ENCODE peak calls at places on chromosomes 1 and 21, in six cellular contexts. S is MCF 10A, Z is AG10803, M is AG04449, P is A549, L is breast epithelium. I is an unnamed sample.

GRCh38 chr21:20443558-20444155 is 554.6 kb upstream of the NCAM2 start:
- DNase-seq in Z (no peak), P (peak), M (no peak), S (peak), L (no peak), I (no peak)

GRCh38 chr21:41766883-41767605 is at the start of gene RIPK4:
- DNase-seq in S (peak), P (peak), Z (peak), M (no peak), L (peak), I (peak)

GRCh38 chr21:26909972-26910371 is 56.9 kb downstream of the ADAMTS5 start:
- DNase-seq in Z (no peak), S (peak), L (no peak), M (no peak), P (no peak), I (no peak)

GRCh38 chr1:51648180-51649109 is 31.6 kb downstream of the OSBPL9 start:
- DNase-seq in L (no peak), S (peak), M (peak), P (peak), Z (peak), I (peak)

GRCh38 chr1:92900539-92900938 is 60.7 kb downstream of the DIPK1A start:
- DNase-seq in Z (no peak), L (no peak), M (no peak), S (no peak), P (no peak), I (no peak)

GRCh38 chr1:184764483-184764882 is 9.8 kb upstream of the EDEM3 start:
- DNase-seq in M (no peak), Z (no peak), P (no peak), L (no peak), S (no peak), I (no peak)

GRCh38 chr1:185488673-185489311 is 171.7 kb upstream of the IVNS1ABP start:
- DNase-seq in L (no peak), P (no peak), S (no peak), M (no peak), Z (no peak), I (no peak)

GRCh38 chr1:184945678-184946412 is 28.5 kb downstream of the NIBAN1 start:
- DNase-seq in Z (peak), P (no peak), S (peak), L (no peak), M (no peak), I (no peak)

GRCh38 chr1:98468111-98468717 is 193.3 kb upstream of the SNX7 start:
- DNase-seq in S (peak), M (peak), Z (peak), L (no peak), P (peak), I (peak)
- TF ChIP-seq CTCF in S (peak), M (peak), Z (peak), L (peak), P (peak), I (peak)

DNA sequence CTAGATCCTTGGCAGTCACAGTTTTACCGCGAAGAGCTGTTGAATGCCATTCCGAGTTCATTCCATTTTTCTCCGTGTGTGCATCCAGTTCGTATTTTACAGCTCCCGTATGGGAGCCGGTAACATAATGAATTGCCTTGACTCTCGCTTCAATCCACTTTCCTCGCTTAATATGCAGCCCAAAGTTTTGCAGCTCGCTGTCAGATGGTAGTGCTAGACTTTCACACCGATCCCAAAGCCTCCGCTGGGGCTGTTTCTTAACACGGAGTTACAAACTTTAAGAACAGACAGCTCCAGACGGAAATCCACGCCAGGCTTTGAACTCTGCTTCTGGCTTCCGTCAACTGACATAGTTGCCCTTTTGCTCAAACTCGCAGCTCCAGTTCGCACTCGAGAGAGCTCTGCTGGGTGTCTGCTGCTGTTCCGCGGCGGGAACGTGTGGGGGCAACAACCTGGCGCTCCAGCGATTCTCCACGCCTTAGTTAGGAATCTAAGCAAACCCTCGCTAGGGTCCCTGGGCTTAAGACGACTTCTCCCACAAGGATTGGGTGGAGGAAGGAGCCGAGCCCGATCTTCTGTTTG is 3.5 kb upstream of the ARID1A start:
- DNase-seq in L (peak), Z (peak), S (peak), P (peak), M (peak), I (peak)
- TF ChIP-seq CTCF in L (no peak), Z (peak), S (no peak), P (peak), M (no peak), I (peak)

GRCh38 chr1:223429313-223429731 is 36.1 kb downstream of the CCDC185 start:
- DNase-seq in M (no peak), S (peak), P (no peak), Z (peak), L (peak), I (peak)
- TF ChIP-seq CTCF in M (no peak), S (no peak), P (no peak), Z (peak), L (no peak), I (no peak)

GRCh38 chr1:99328171-99328570 is 63.9 kb downstream of the PLPPR4 start:
- DNase-seq in S (no peak), Z (no peak), P (no peak), M (no peak), L (no peak), I (no peak)

GRCh38 chr1:99327357-99327756 is 63.1 kb downstream of the PLPPR4 start:
- DNase-seq in P (no peak), M (no peak), Z (no peak), S (no peak), L (no peak), I (no peak)

GRCh38 chr1:99331083-99331482 is 66.8 kb downstream of the PLPPR4 start:
- DNase-seq in Z (no peak), P (no peak), S (no peak), L (no peak), M (no peak), I (no peak)

GRCh38 chr1:99326215-99326949 is 62.1 kb downstream of the PLPPR4 start:
- DNase-seq in S (peak), Z (no peak), M (no peak), L (no peak), P (no peak), I (no peak)
- TF ChIP-seq CTCF in S (peak), Z (peak), M (peak), L (no peak), P (no peak), I (peak)

GRCh38 chr1:62407398-62408009 is 29.3 kb upstream of the USP1 start:
- DNase-seq in S (peak), P (peak), L (no peak), M (peak), Z (peak), I (peak)
- TF ChIP-seq CTCF in S (peak), P (peak), L (peak), M (peak), Z (peak), I (peak)

GRCh38 chr1:160884091-160884490 is 889 bp downstream of the ITLN1 start:
- DNase-seq in M (no peak), L (no peak), P (no peak), S (no peak), Z (no peak), I (no peak)

GRCh38 chr1:160883586-160883985 is 1.4 kb downstream of the ITLN1 start:
- DNase-seq in L (no peak), Z (no peak), M (no peak), P (no peak), S (no peak), I (no peak)

GRCh38 chr1:160885080-160885479 is at the start of gene ITLN1:
- DNase-seq in P (no peak), Z (no peak), M (no peak), L (no peak), S (no peak), I (no peak)

GRCh38 chr1:160888926-160889325 is 3.9 kb upstream of the ITLN1 start:
- DNase-seq in M (no peak), P (peak), Z (no peak), S (no peak), L (no peak), I (no peak)

DNA sequence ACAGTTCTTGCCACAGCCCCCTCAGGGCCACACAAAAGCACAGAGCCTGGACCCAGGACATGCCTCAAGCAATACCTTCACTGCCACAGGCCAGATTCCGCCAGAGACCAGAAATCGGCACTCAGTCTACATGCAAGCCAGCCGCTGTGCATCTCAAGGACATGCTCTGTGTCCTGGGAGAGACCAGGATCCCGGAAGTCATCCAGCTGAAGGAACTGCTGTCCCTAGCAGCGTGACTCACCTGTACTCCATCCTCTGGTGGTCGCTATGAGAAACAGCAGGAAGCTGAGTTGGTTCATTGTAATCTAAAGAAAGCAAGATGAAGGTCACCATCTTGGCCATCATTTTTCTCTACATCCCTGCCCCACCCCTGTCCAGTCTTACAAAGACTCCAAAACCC is 401 bp downstream of the ITLN1 start:
- DNase-seq in S (no peak), P (peak), L (no peak), Z (no peak), M (no peak), I (peak)
- TF ChIP-seq CTCF in S (no peak), P (no peak), L (peak), Z (no peak), M (no peak), I (peak)

GRCh38 chr1:183318433-183318832 is 99.7 kb downstream of the NMNAT2 start:
- DNase-seq in M (peak), Z (peak), L (peak), S (peak), P (peak), I (peak)
- TF ChIP-seq CTCF in M (peak), Z (peak), L (peak), S (peak), P (peak), I (peak)

GRCh38 chr21:44487831-44488230 is 32.5 kb downstream of the LRRC3 start:
- DNase-seq in M (no peak), S (peak), P (peak), Z (peak), L (no peak), I (peak)
- TF ChIP-seq CTCF in M (peak), S (peak), P (peak), Z (peak), L (no peak), I (peak)

I was measured in HFFc6.